ENCODE peak calls at places on chromosomes 1 and 21, in eight cellular contexts. One of them, this sample, is unnamed.
A peak's percentile ranks its signal among the peaks of the same experiment; 100 is the strongest.

GRCh38 chr21:27802816-27803475 is 836.1 kb upstream of the ADAMTS5 start:
- DNase-seq in Right ventricle myocardium superior: no peak
- DNase-seq in GM12891: no peak
- DNase-seq in adrenal gland: peak; percentile 16
- DNase-seq in HT1080: peak; percentile 58
- DNase-seq in stimulated activated CD4-positive, alpha-beta T cell treated with anti-CD3 and anti-CD28 coated beads, TNF-alpha, amount 100 ng/mL, for 24 hours: peak; percentile 1
- DNase-seq in foreskin fibroblast: peak; percentile 74
- DNase-seq in fibroblast of the aortic adventitia: peak; percentile 46
- DNase-seq in this sample: peak; percentile 40

GRCh38 chr1:103949714-103950113 is 200.0 kb downstream of the AMY1C start:
- DNase-seq in GM12891: no peak
- DNase-seq in fibroblast of the aortic adventitia: no peak
- DNase-seq in HT1080: no peak
- DNase-seq in stimulated activated CD4-positive, alpha-beta T cell treated with anti-CD3 and anti-CD28 coated beads, TNF-alpha, amount 100 ng/mL, for 24 hours: no peak
- DNase-seq in Right ventricle myocardium superior: no peak
- DNase-seq in adrenal gland: no peak
- DNase-seq in foreskin fibroblast: no peak
- DNase-seq in this sample: no peak

GRCh38 chr1:20255666-20256065 is 35.0 kb upstream of the VWA5B1 start:
- DNase-seq in HT1080: peak; percentile 81
- DNase-seq in GM12891: no peak
- DNase-seq in stimulated activated CD4-positive, alpha-beta T cell treated with anti-CD3 and anti-CD28 coated beads, TNF-alpha, amount 100 ng/mL, for 24 hours: no peak
- DNase-seq in foreskin fibroblast: peak; percentile 73
- DNase-seq in adrenal gland: no peak
- DNase-seq in fibroblast of the aortic adventitia: peak; percentile 36
- DNase-seq in Right ventricle myocardium superior: no peak
- DNase-seq in this sample: peak; percentile 84

GRCh38 chr1:24704411-24705259 is 40.6 kb upstream of the CLIC4 start:
- DNase-seq in stimulated activated CD4-positive, alpha-beta T cell treated with anti-CD3 and anti-CD28 coated beads, TNF-alpha, amount 100 ng/mL, for 24 hours: no peak
- DNase-seq in HT1080: peak; percentile 82
- DNase-seq in Right ventricle myocardium superior: no peak
- DNase-seq in fibroblast of the aortic adventitia: peak; percentile 79
- DNase-seq in GM12891: no peak
- DNase-seq in foreskin fibroblast: peak; percentile 68
- DNase-seq in adrenal gland: no peak
- DNase-seq in this sample: peak; percentile 99

GRCh38 chr1:180586671-180587155 is 27.9 kb downstream of the OVAAL start:
- DNase-seq in adrenal gland: peak; percentile 55
- DNase-seq in Right ventricle myocardium superior: no peak
- DNase-seq in GM12891: no peak
- DNase-seq in fibroblast of the aortic adventitia: peak; percentile 73
- DNase-seq in stimulated activated CD4-positive, alpha-beta T cell treated with anti-CD3 and anti-CD28 coated beads, TNF-alpha, amount 100 ng/mL, for 24 hours: no peak
- DNase-seq in foreskin fibroblast: peak; percentile 23
- DNase-seq in HT1080: peak; percentile 85
- DNase-seq in this sample: peak; percentile 92

GRCh38 chr1:76250317-76250716 is 175.8 kb downstream of the ST6GALNAC3 start:
- DNase-seq in GM12891: no peak
- DNase-seq in Right ventricle myocardium superior: no peak
- DNase-seq in HT1080: no peak
- DNase-seq in foreskin fibroblast: no peak
- DNase-seq in stimulated activated CD4-positive, alpha-beta T cell treated with anti-CD3 and anti-CD28 coated beads, TNF-alpha, amount 100 ng/mL, for 24 hours: no peak
- DNase-seq in fibroblast of the aortic adventitia: no peak
- DNase-seq in adrenal gland: no peak
- DNase-seq in this sample: no peak

GRCh38 chr1:145906954-145907755 is 2.7 kb downstream of the ITGA10 start:
- DNase-seq in fibroblast of the aortic adventitia: peak; percentile 30
- DNase-seq in adrenal gland: no peak
- DNase-seq in stimulated activated CD4-positive, alpha-beta T cell treated with anti-CD3 and anti-CD28 coated beads, TNF-alpha, amount 100 ng/mL, for 24 hours: no peak
- DNase-seq in GM12891: no peak
- DNase-seq in foreskin fibroblast: peak; percentile 63
- DNase-seq in Right ventricle myocardium superior: no peak
- DNase-seq in HT1080: no peak
- DNase-seq in this sample: no peak

GRCh38 chr1:31441970-31442647 is 29.1 kb downstream of the SERINC2 start:
- DNase-seq in Right ventricle myocardium superior: no peak
- DNase-seq in adrenal gland: no peak
- DNase-seq in HT1080: no peak
- DNase-seq in stimulated activated CD4-positive, alpha-beta T cell treated with anti-CD3 and anti-CD28 coated beads, TNF-alpha, amount 100 ng/mL, for 24 hours: no peak
- DNase-seq in GM12891: no peak
- DNase-seq in fibroblast of the aortic adventitia: no peak
- DNase-seq in foreskin fibroblast: no peak
- DNase-seq in this sample: no peak

GRCh38 chr21:42587036-42587435 is 66.4 kb upstream of the PDE9A start:
- DNase-seq in Right ventricle myocardium superior: no peak
- DNase-seq in adrenal gland: no peak
- DNase-seq in stimulated activated CD4-positive, alpha-beta T cell treated with anti-CD3 and anti-CD28 coated beads, TNF-alpha, amount 100 ng/mL, for 24 hours: no peak
- DNase-seq in fibroblast of the aortic adventitia: no peak
- DNase-seq in HT1080: no peak
- DNase-seq in GM12891: no peak
- DNase-seq in foreskin fibroblast: no peak
- DNase-seq in this sample: no peak

GRCh38 chr1:206117151-206117948 is at the start of gene AVPR1B:
- DNase-seq in foreskin fibroblast: peak; percentile 64
- DNase-seq in Right ventricle myocardium superior: peak; percentile 71
- DNase-seq in fibroblast of the aortic adventitia: peak; percentile 32
- DNase-seq in stimulated activated CD4-positive, alpha-beta T cell treated with anti-CD3 and anti-CD28 coated beads, TNF-alpha, amount 100 ng/mL, for 24 hours: peak; percentile 30
- DNase-seq in GM12891: peak; percentile 29
- DNase-seq in HT1080: no peak
- DNase-seq in adrenal gland: peak; percentile 43
- DNase-seq in this sample: peak; percentile 8

GRCh38 chr1:230568008-230568407 is 74.3 kb upstream of the COG2 start:
- DNase-seq in foreskin fibroblast: peak; percentile 3
- DNase-seq in adrenal gland: no peak
- DNase-seq in stimulated activated CD4-positive, alpha-beta T cell treated with anti-CD3 and anti-CD28 coated beads, TNF-alpha, amount 100 ng/mL, for 24 hours: peak; percentile 5
- DNase-seq in fibroblast of the aortic adventitia: peak; percentile 16
- DNase-seq in Right ventricle myocardium superior: no peak
- DNase-seq in GM12891: no peak
- DNase-seq in HT1080: peak; percentile 56
- DNase-seq in this sample: no peak

GRCh38 chr1:199545780-199546179 is 481.7 kb upstream of the NR5A2 start:
- DNase-seq in GM12891: no peak
- DNase-seq in adrenal gland: no peak
- DNase-seq in foreskin fibroblast: peak; percentile 19
- DNase-seq in stimulated activated CD4-positive, alpha-beta T cell treated with anti-CD3 and anti-CD28 coated beads, TNF-alpha, amount 100 ng/mL, for 24 hours: no peak
- DNase-seq in Right ventricle myocardium superior: no peak
- DNase-seq in fibroblast of the aortic adventitia: no peak
- DNase-seq in HT1080: peak; percentile 9
- DNase-seq in this sample: no peak

GRCh38 chr21:19695796-19696195 is 1292.2 kb upstream of the TMPRSS15 start:
- DNase-seq in adrenal gland: no peak
- DNase-seq in fibroblast of the aortic adventitia: no peak
- DNase-seq in stimulated activated CD4-positive, alpha-beta T cell treated with anti-CD3 and anti-CD28 coated beads, TNF-alpha, amount 100 ng/mL, for 24 hours: no peak
- DNase-seq in HT1080: no peak
- DNase-seq in Right ventricle myocardium superior: no peak
- DNase-seq in GM12891: no peak
- DNase-seq in foreskin fibroblast: no peak
- DNase-seq in this sample: no peak

GRCh38 chr1:56948403-56949023 is 17.3 kb downstream of the C8B start:
- DNase-seq in stimulated activated CD4-positive, alpha-beta T cell treated with anti-CD3 and anti-CD28 coated beads, TNF-alpha, amount 100 ng/mL, for 24 hours: no peak
- DNase-seq in foreskin fibroblast: peak; percentile 52
- DNase-seq in fibroblast of the aortic adventitia: peak; percentile 80
- DNase-seq in Right ventricle myocardium superior: no peak
- DNase-seq in adrenal gland: no peak
- DNase-seq in HT1080: no peak
- DNase-seq in GM12891: no peak
- DNase-seq in this sample: peak; percentile 49

GRCh38 chr1:46370214-46370633 is 23.9 kb upstream of the FAAH start:
- DNase-seq in stimulated activated CD4-positive, alpha-beta T cell treated with anti-CD3 and anti-CD28 coated beads, TNF-alpha, amount 100 ng/mL, for 24 hours: no peak
- DNase-seq in adrenal gland: no peak
- DNase-seq in GM12891: peak; percentile 27
- DNase-seq in foreskin fibroblast: peak; percentile 21
- DNase-seq in fibroblast of the aortic adventitia: peak; percentile 53
- DNase-seq in HT1080: peak; percentile 33
- DNase-seq in Right ventricle myocardium superior: no peak
- DNase-seq in this sample: peak; percentile 64

GRCh38 chr1:6309550-6309949 is 48.7 kb upstream of the GPR153 start:
- DNase-seq in fibroblast of the aortic adventitia: no peak
- DNase-seq in foreskin fibroblast: no peak
- DNase-seq in HT1080: no peak
- DNase-seq in GM12891: no peak
- DNase-seq in Right ventricle myocardium superior: no peak
- DNase-seq in adrenal gland: no peak
- DNase-seq in stimulated activated CD4-positive, alpha-beta T cell treated with anti-CD3 and anti-CD28 coated beads, TNF-alpha, amount 100 ng/mL, for 24 hours: no peak
- DNase-seq in this sample: no peak

GRCh38 chr1:119475866-119476439 is 31.1 kb upstream of the HSD3B1 start:
- DNase-seq in foreskin fibroblast: peak; percentile 36
- DNase-seq in fibroblast of the aortic adventitia: peak; percentile 17
- DNase-seq in Right ventricle myocardium superior: peak; percentile 45
- DNase-seq in stimulated activated CD4-positive, alpha-beta T cell treated with anti-CD3 and anti-CD28 coated beads, TNF-alpha, amount 100 ng/mL, for 24 hours: peak; percentile 22
- DNase-seq in HT1080: peak; percentile 44
- DNase-seq in adrenal gland: peak; percentile 70
- DNase-seq in GM12891: peak; percentile 26
- DNase-seq in this sample: peak; percentile 11

GRCh38 chr1:44701141-44701573 is 26.6 kb downstream of the ARMH1 start:
- DNase-seq in GM12891: no peak
- DNase-seq in fibroblast of the aortic adventitia: no peak
- DNase-seq in foreskin fibroblast: no peak
- DNase-seq in HT1080: no peak
- DNase-seq in Right ventricle myocardium superior: no peak
- DNase-seq in adrenal gland: no peak
- DNase-seq in stimulated activated CD4-positive, alpha-beta T cell treated with anti-CD3 and anti-CD28 coated beads, TNF-alpha, amount 100 ng/mL, for 24 hours: no peak
- DNase-seq in this sample: no peak

GRCh38 chr1:231605389-231606100 is 21.0 kb upstream of the DISC1 start:
- DNase-seq in fibroblast of the aortic adventitia: peak; percentile 28
- DNase-seq in adrenal gland: no peak
- DNase-seq in GM12891: no peak
- DNase-seq in HT1080: no peak
- DNase-seq in foreskin fibroblast: no peak
- DNase-seq in Right ventricle myocardium superior: no peak
- DNase-seq in stimulated activated CD4-positive, alpha-beta T cell treated with anti-CD3 and anti-CD28 coated beads, TNF-alpha, amount 100 ng/mL, for 24 hours: no peak
- DNase-seq in this sample: peak; percentile 14

GRCh38 chr1:205375816-205376545 is 19.3 kb upstream of the KLHDC8A start:
- DNase-seq in fibroblast of the aortic adventitia: peak; percentile 41
- DNase-seq in foreskin fibroblast: peak; percentile 75
- DNase-seq in adrenal gland: peak; percentile 65
- DNase-seq in GM12891: no peak
- DNase-seq in Right ventricle myocardium superior: no peak
- DNase-seq in stimulated activated CD4-positive, alpha-beta T cell treated with anti-CD3 and anti-CD28 coated beads, TNF-alpha, amount 100 ng/mL, for 24 hours: no peak
- DNase-seq in HT1080: peak; percentile 49
- DNase-seq in this sample: peak; percentile 66

GRCh38 chr1:248892590-248892989 is 13.4 kb upstream of the PGBD2 start:
- DNase-seq in foreskin fibroblast: no peak
- DNase-seq in GM12891: no peak
- DNase-seq in adrenal gland: no peak
- DNase-seq in stimulated activated CD4-positive, alpha-beta T cell treated with anti-CD3 and anti-CD28 coated beads, TNF-alpha, amount 100 ng/mL, for 24 hours: no peak
- DNase-seq in Right ventricle myocardium superior: no peak
- DNase-seq in fibroblast of the aortic adventitia: no peak
- DNase-seq in HT1080: no peak
- DNase-seq in this sample: no peak

GRCh38 chr1:214372092-214372491 is 91.1 kb downstream of the SMYD2 start:
- DNase-seq in stimulated activated CD4-positive, alpha-beta T cell treated with anti-CD3 and anti-CD28 coated beads, TNF-alpha, amount 100 ng/mL, for 24 hours: no peak
- DNase-seq in Right ventricle myocardium superior: no peak
- DNase-seq in GM12891: no peak
- DNase-seq in HT1080: no peak
- DNase-seq in foreskin fibroblast: no peak
- DNase-seq in fibroblast of the aortic adventitia: peak; percentile 59
- DNase-seq in adrenal gland: no peak
- DNase-seq in this sample: no peak

GRCh38 chr1:149884433-149885363 is 14.7 kb upstream of the BOLA1 start:
- DNase-seq in GM12891: no peak
- DNase-seq in Right ventricle myocardium superior: no peak
- DNase-seq in HT1080: peak; percentile 78
- DNase-seq in stimulated activated CD4-positive, alpha-beta T cell treated with anti-CD3 and anti-CD28 coated beads, TNF-alpha, amount 100 ng/mL, for 24 hours: peak; percentile 22
- DNase-seq in adrenal gland: no peak
- DNase-seq in foreskin fibroblast: peak; percentile 45
- DNase-seq in fibroblast of the aortic adventitia: peak; percentile 34
- DNase-seq in this sample: peak; percentile 37

GRCh38 chr1:168236836-168237611 is 11.2 kb downstream of the SFT2D2 start:
- DNase-seq in HT1080: no peak
- DNase-seq in fibroblast of the aortic adventitia: no peak
- DNase-seq in stimulated activated CD4-positive, alpha-beta T cell treated with anti-CD3 and anti-CD28 coated beads, TNF-alpha, amount 100 ng/mL, for 24 hours: peak; percentile 35
- DNase-seq in foreskin fibroblast: no peak
- DNase-seq in GM12891: no peak
- DNase-seq in adrenal gland: no peak
- DNase-seq in Right ventricle myocardium superior: no peak
- DNase-seq in this sample: peak; percentile 55

GRCh38 chr1:85494957-85495266 is 30.0 kb upstream of the DDAH1 start:
- DNase-seq in adrenal gland: no peak
- DNase-seq in fibroblast of the aortic adventitia: peak; percentile 45
- DNase-seq in stimulated activated CD4-positive, alpha-beta T cell treated with anti-CD3 and anti-CD28 coated beads, TNF-alpha, amount 100 ng/mL, for 24 hours: no peak
- DNase-seq in GM12891: no peak
- DNase-seq in Right ventricle myocardium superior: no peak
- DNase-seq in foreskin fibroblast: peak; percentile 44
- DNase-seq in HT1080: peak; percentile 42
- DNase-seq in this sample: peak; percentile 44

GRCh38 chr1:65264197-65264929 is 45.0 kb upstream of the DNAJC6 start:
- DNase-seq in GM12891: no peak
- DNase-seq in fibroblast of the aortic adventitia: peak; percentile 35
- DNase-seq in adrenal gland: peak; percentile 41
- DNase-seq in foreskin fibroblast: peak; percentile 89
- DNase-seq in HT1080: peak; percentile 10
- DNase-seq in stimulated activated CD4-positive, alpha-beta T cell treated with anti-CD3 and anti-CD28 coated beads, TNF-alpha, amount 100 ng/mL, for 24 hours: no peak
- DNase-seq in Right ventricle myocardium superior: no peak
- DNase-seq in this sample: peak; percentile 63

GRCh38 chr1:94746635-94747525 is 73.3 kb upstream of the SLC44A3 start:
- DNase-seq in foreskin fibroblast: peak; percentile 63
- DNase-seq in HT1080: no peak
- DNase-seq in GM12891: no peak
- DNase-seq in stimulated activated CD4-positive, alpha-beta T cell treated with anti-CD3 and anti-CD28 coated beads, TNF-alpha, amount 100 ng/mL, for 24 hours: no peak
- DNase-seq in adrenal gland: peak; percentile 37
- DNase-seq in Right ventricle myocardium superior: peak; percentile 54
- DNase-seq in fibroblast of the aortic adventitia: no peak
- DNase-seq in this sample: no peak

GRCh38 chr1:95097426-95097825 is 19.7 kb upstream of the TLCD4 start:
- DNase-seq in HT1080: no peak
- DNase-seq in Right ventricle myocardium superior: no peak
- DNase-seq in foreskin fibroblast: no peak
- DNase-seq in fibroblast of the aortic adventitia: no peak
- DNase-seq in adrenal gland: no peak
- DNase-seq in stimulated activated CD4-positive, alpha-beta T cell treated with anti-CD3 and anti-CD28 coated beads, TNF-alpha, amount 100 ng/mL, for 24 hours: no peak
- DNase-seq in GM12891: no peak
- DNase-seq in this sample: no peak

GRCh38 chr21:15241997-15242767 is 177.4 kb upstream of the NRIP1 start:
- DNase-seq in HT1080: no peak
- DNase-seq in stimulated activated CD4-positive, alpha-beta T cell treated with anti-CD3 and anti-CD28 coated beads, TNF-alpha, amount 100 ng/mL, for 24 hours: no peak
- DNase-seq in adrenal gland: no peak
- DNase-seq in GM12891: no peak
- DNase-seq in Right ventricle myocardium superior: no peak
- DNase-seq in fibroblast of the aortic adventitia: no peak
- DNase-seq in foreskin fibroblast: no peak
- DNase-seq in this sample: peak; percentile 29

GRCh38 chr1:24724345-24725208 is 20.7 kb upstream of the CLIC4 start:
- DNase-seq in stimulated activated CD4-positive, alpha-beta T cell treated with anti-CD3 and anti-CD28 coated beads, TNF-alpha, amount 100 ng/mL, for 24 hours: no peak
- DNase-seq in HT1080: peak; percentile 97
- DNase-seq in Right ventricle myocardium superior: no peak
- DNase-seq in adrenal gland: no peak
- DNase-seq in fibroblast of the aortic adventitia: peak; percentile 68
- DNase-seq in foreskin fibroblast: peak; percentile 79
- DNase-seq in GM12891: no peak
- DNase-seq in this sample: peak; percentile 76

GRCh38 chr1:115454835-115455511 is 116.9 kb upstream of the NGF start:
- DNase-seq in adrenal gland: no peak
- DNase-seq in Right ventricle myocardium superior: peak; percentile 78
- DNase-seq in stimulated activated CD4-positive, alpha-beta T cell treated with anti-CD3 and anti-CD28 coated beads, TNF-alpha, amount 100 ng/mL, for 24 hours: no peak
- DNase-seq in foreskin fibroblast: peak; percentile 78
- DNase-seq in GM12891: no peak
- DNase-seq in HT1080: no peak
- DNase-seq in fibroblast of the aortic adventitia: no peak
- DNase-seq in this sample: peak; percentile 90

GRCh38 chr1:204565617-204566582 is 49.7 kb downstream of the MDM4 start:
- DNase-seq in HT1080: peak; percentile 72
- DNase-seq in fibroblast of the aortic adventitia: peak; percentile 85
- DNase-seq in stimulated activated CD4-positive, alpha-beta T cell treated with anti-CD3 and anti-CD28 coated beads, TNF-alpha, amount 100 ng/mL, for 24 hours: peak; percentile 24
- DNase-seq in adrenal gland: peak; percentile 55
- DNase-seq in foreskin fibroblast: peak; percentile 83
- DNase-seq in Right ventricle myocardium superior: peak; percentile 51
- DNase-seq in GM12891: peak; percentile 66
- DNase-seq in this sample: peak; percentile 78

GRCh38 chr1:119960501-119960900 is 64.2 kb upstream of the ADAM30 start:
- DNase-seq in GM12891: no peak
- DNase-seq in stimulated activated CD4-positive, alpha-beta T cell treated with anti-CD3 and anti-CD28 coated beads, TNF-alpha, amount 100 ng/mL, for 24 hours: no peak
- DNase-seq in foreskin fibroblast: no peak
- DNase-seq in Right ventricle myocardium superior: no peak
- DNase-seq in HT1080: no peak
- DNase-seq in adrenal gland: no peak
- DNase-seq in fibroblast of the aortic adventitia: no peak
- DNase-seq in this sample: no peak

GRCh38 chr1:75092141-75092540 is 42.0 kb upstream of the LHX8 start:
- DNase-seq in Right ventricle myocardium superior: no peak
- DNase-seq in GM12891: no peak
- DNase-seq in fibroblast of the aortic adventitia: no peak
- DNase-seq in stimulated activated CD4-positive, alpha-beta T cell treated with anti-CD3 and anti-CD28 coated beads, TNF-alpha, amount 100 ng/mL, for 24 hours: no peak
- DNase-seq in HT1080: peak; percentile 30
- DNase-seq in foreskin fibroblast: no peak
- DNase-seq in adrenal gland: no peak
- DNase-seq in this sample: no peak

This sample was measured in fibroblast of lung.